ENCODE peak calls at places on chromosomes 1 and 21, in five cellular contexts. V, D, O, H and F are unnamed samples. For H3K9me3, the result is how much of the 10 kb centered on the place peaks cover.

GRCh38 chr1:203216274-203217138 is 13.0 kb downstream of the CHIT1 start:
- DNase-seq in V (peak), D (peak), O (peak), H (peak), F (peak)

GRCh38 chr1:115314765-115315164 is 23.3 kb downstream of the NGF start:
- DNase-seq in V (peak), D (no peak), O (peak), H (no peak), F (no peak)

GRCh38 chr1:185632659-185633428 is 101.3 kb upstream of the HMCN1 start:
- DNase-seq in V (peak), D (no peak), O (no peak), H (no peak), F (no peak)

GRCh38 chr1:64051801-64052200 is 151.6 kb upstream of the UBE2U start:
- DNase-seq in V (no peak), D (no peak), O (no peak), H (no peak), F (no peak)

GRCh38 chr1:246930830-246931548 is 759 bp downstream of the AHCTF1 start:
- DNase-seq in V (peak), D (peak), O (peak), H (peak), F (peak)

GRCh38 chr21:36134820-36135390 is at the start of gene CBR3:
- DNase-seq in V (peak), D (no peak), O (peak), H (no peak), F (peak)

GRCh38 chr21:31338892-31339368 is 5.1 kb downstream of the TIAM1 start:
- DNase-seq in V (no peak), D (no peak), O (no peak), H (no peak), F (no peak)

GRCh38 chr1:39671433-39671792 is 494 bp downstream of the NT5C1A start:
- DNase-seq in V (peak), D (no peak), O (no peak), H (no peak), F (no peak)

GRCh38 chr1:114258074-114258473 is 104.4 kb upstream of the SYT6 start:
- DNase-seq in V (no peak), D (no peak), O (no peak), H (no peak), F (no peak)

GRCh38 chr1:50976890-50977574 is 7.0 kb downstream of the CDKN2C start:
- DNase-seq in V (peak), D (peak), O (peak), H (no peak), F (no peak)

GRCh38 chr1:209769171-209769904 is 13.5 kb downstream of the TRAF3IP3 start:
- DNase-seq in V (peak), D (no peak), O (no peak), H (peak), F (peak)

GRCh38 chr1:10178602-10179407 is 31.6 kb upstream of the KIF1B start:
- DNase-seq in V (peak), D (no peak), O (no peak), H (no peak), F (no peak)

DNA sequence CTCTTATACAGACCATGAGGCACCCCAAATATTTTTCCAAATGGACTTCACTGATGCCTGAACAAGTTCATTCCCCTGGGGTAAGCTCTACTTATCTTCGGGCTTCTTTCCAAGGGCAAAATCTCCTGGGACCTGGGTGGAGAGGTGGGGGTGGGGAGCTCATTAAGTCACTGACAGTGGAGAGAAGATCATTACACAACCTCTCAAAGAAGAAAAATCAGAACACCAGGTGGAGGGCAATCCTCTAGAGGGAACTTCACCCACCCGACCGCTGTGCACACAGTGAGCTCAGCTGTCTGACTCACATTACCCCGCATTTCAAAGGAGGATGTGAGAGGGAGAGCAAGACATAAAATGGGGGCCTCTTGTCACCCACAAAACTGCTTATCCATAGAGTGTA is 166.1 kb downstream of the ASTN1 start:
- DNase-seq in V (no peak), D (no peak), O (no peak), H (no peak), F (no peak)
- H3K9me3 ChIP-seq in V (under half), D (under half), O (under half), H (under half), F (under half)

GRCh38 chr1:179474713-179475112 is 101.0 kb downstream of the NPHS2 start:
- DNase-seq in V (no peak), D (no peak), O (no peak), H (no peak), F (no peak)
- H3K9me3 ChIP-seq in V (under half), D (under half), O (under half), H (under half), F (under half)

GRCh38 chr1:35278886-35279554 is 10.5 kb downstream of the ZMYM4 start:
- DNase-seq in V (no peak), D (peak), O (no peak), H (no peak), F (no peak)
- H3K9me3 ChIP-seq in V (under half), D (under half), O (under half), H (under half), F (under half)

GRCh38 chr1:22995774-22996173 is 19.9 kb downstream of the TEX46 start:
- DNase-seq in V (no peak), D (no peak), O (no peak), H (no peak), F (no peak)
- H3K9me3 ChIP-seq in V (under half), D (under half), O (under half), H (under half), F (under half)

GRCh38 chr1:158579733-158580132 is at the start of gene OR10X1:
- DNase-seq in V (no peak), D (no peak), O (no peak), H (no peak), F (no peak)
- H3K9me3 ChIP-seq in V (under half), D (under half), O (under half), H (under half), F (under half)

DNA sequence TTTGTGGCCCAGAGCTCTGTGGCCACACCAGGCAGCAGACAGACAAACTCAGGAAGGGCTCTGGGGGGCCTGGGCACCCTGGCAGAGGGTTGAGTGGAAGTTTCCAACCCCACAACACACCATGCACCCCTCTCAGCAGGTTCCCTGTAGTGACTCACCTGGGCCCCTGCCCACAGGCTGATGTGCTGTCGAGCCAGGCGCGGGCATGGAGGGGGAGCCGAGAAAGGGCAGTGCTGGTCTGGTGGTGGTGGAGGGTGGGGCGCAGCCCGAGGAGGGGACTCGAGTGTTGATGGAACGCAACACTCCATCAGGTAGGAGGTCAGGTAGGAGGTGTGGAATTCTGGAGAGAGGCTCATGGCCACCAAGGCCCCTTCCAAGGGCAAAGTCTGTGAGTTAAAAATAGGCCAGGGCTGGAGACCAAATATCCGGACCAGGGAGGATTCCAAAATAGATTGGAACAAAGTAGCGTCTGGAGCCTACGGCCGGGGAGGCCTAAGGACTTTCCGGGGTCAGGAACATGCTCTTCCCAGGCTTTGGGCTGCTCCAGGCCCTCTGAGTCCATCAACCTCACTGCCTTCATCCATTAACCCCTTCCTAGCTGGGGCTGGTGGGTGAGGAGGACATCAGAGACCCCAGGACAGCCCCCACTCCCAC is 191.5 kb upstream of the AJAP1 start:
- DNase-seq in V (no peak), D (no peak), O (no peak), H (no peak), F (no peak)
- H3K9me3 ChIP-seq in V (under half), D (under half), O (under half), H (under half), F (under half)

GRCh38 chr1:55188909-55189308 is 26.3 kb downstream of the USP24 start:
- DNase-seq in V (peak), D (no peak), O (no peak), H (no peak), F (no peak)

GRCh38 chr1:55185832-55186231 is 29.3 kb downstream of the USP24 start:
- DNase-seq in V (no peak), D (no peak), O (no peak), H (no peak), F (no peak)

GRCh38 chr1:55180075-55180670 is 35.0 kb downstream of the USP24 start:
- DNase-seq in V (no peak), D (peak), O (no peak), H (no peak), F (no peak)

GRCh38 chr1:55190092-55190491 is 25.1 kb downstream of the USP24 start:
- DNase-seq in V (no peak), D (peak), O (no peak), H (no peak), F (no peak)

GRCh38 chr1:55184859-55185258 is 30.3 kb downstream of the USP24 start:
- DNase-seq in V (no peak), D (no peak), O (no peak), H (no peak), F (no peak)
- H3K9me3 ChIP-seq in V (under half), D (under half), O (under half), H (under half), F (under half)

GRCh38 chr1:243249214-243249613 is 5.9 kb downstream of the CEP170 start:
- DNase-seq in V (no peak), D (no peak), O (no peak), H (no peak), F (no peak)
- H3K9me3 ChIP-seq in V (under half), D (under half), O (under half), H (under half), F (under half)

DNA sequence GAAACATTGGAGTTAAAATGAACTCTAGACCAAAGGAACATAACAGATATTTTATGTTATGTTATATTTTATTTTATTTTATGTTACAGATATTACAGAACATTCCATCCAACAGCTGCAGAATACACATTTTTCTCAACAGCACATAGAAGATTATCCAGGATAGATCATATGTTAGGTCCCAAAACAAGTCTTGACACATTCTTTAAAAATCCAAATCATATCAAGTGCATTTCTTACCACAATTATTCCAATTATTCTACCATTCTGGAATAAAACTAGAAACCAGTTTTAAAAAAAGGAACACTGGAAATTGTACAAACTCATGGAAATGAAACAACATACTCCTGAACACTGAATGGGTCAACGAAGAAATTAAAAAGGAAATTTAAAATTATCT is 30.9 kb upstream of the PIGK start:
- DNase-seq in V (no peak), D (no peak), O (no peak), H (no peak), F (no peak)
- H3K9me3 ChIP-seq in V (under half), D (under half), O (under half), H (under half), F (under half)

GRCh38 chr1:248590055-248590454 is 7.4 kb downstream of the OR2T10 start:
- DNase-seq in V (no peak), D (peak), O (no peak), H (no peak), F (no peak)

GRCh38 chr1:248589334-248589733 is 8.2 kb downstream of the OR2T10 start:
- DNase-seq in V (no peak), D (no peak), O (no peak), H (no peak), F (no peak)

DNA sequence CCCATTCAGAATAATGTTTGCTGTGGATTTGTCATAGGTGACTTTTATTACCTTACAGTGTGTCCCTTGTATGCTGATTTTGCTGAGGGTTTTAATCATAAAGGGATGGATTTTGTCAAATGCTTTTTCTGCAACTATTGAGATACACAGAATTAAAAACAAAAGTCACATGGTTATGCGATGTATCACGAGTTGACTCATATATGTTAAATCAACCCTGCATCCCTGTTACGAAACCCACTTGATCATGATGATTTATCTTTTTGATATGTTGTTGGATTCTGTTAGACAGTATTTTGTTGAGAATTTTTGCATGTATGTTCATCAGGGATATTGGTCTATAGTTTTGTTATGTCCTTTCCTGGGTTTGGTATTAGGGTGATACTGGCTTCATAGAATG is 10.7 kb upstream of the OR2T34 start:
- DNase-seq in V (no peak), D (no peak), O (no peak), H (no peak), F (no peak)
- H3K9me3 ChIP-seq in V (under half), D (under half), O (under half), H (under half), F (under half)